ENCODE peak calls at places on chromosomes 3 and 15, in six cellular contexts. S, O, N, X, B and H are unnamed samples.

GRCh38 chr3:14988988-14989394 is 41.6 kb downstream of the NR2C2 start:
- DNase-seq in X (no peak), N (no peak), S (no peak), O (peak), B (no peak), H (peak)

GRCh38 chr3:171876651-171877272 is 33.6 kb downstream of the TMEM212 start:
- DNase-seq in X (peak), O (no peak), N (peak), S (no peak), B (peak), H (no peak)

GRCh38 chr3:46538803-46539442 is 27.2 kb downstream of the LRRC2 start:
- DNase-seq in X (no peak), O (peak), S (peak), B (peak), N (no peak), H (peak)

GRCh38 chr3:192902481-192903023 is 15.1 kb downstream of the MB21D2 start:
- DNase-seq in B (no peak), X (no peak), S (no peak), N (no peak), O (no peak), H (no peak)

GRCh38 chr15:22979069-22979698 is 984 bp downstream of the CYFIP1 start:
- DNase-seq in S (peak), N (no peak), X (no peak), B (peak), O (peak), H (no peak)

GRCh38 chr3:169146112-169146665 is 517.3 kb downstream of the MECOM start:
- DNase-seq in X (no peak), B (peak), O (no peak), N (no peak), S (no peak), H (no peak)

GRCh38 chr3:133377396-133377795 is 22.5 kb upstream of the BFSP2 start:
- DNase-seq in S (no peak), B (peak), N (no peak), X (peak), O (no peak), H (no peak)

GRCh38 chr3:102114264-102114979 is 265.1 kb downstream of the NFKBIZ start:
- DNase-seq in O (no peak), X (no peak), B (no peak), N (no peak), S (peak), H (no peak)

GRCh38 chr15:77832874-77833273 is 200.2 kb upstream of the LINGO1 start:
- DNase-seq in B (no peak), N (no peak), O (no peak), S (no peak), X (no peak), H (no peak)

GRCh38 chr15:74242296-74242929 is 6.3 kb downstream of the CCDC33 start:
- DNase-seq in O (no peak), X (no peak), B (no peak), S (no peak), N (no peak), H (no peak)

GRCh38 chr15:74244818-74245341 is 8.8 kb downstream of the CCDC33 start:
- DNase-seq in O (no peak), B (no peak), X (no peak), N (no peak), S (no peak), H (no peak)

GRCh38 chr15:74245342-74245931 is 9.3 kb downstream of the CCDC33 start:
- DNase-seq in O (no peak), N (no peak), B (no peak), S (no peak), X (no peak), H (no peak)

GRCh38 chr15:74240897-74241614 is 4.9 kb downstream of the CCDC33 start:
- DNase-seq in N (no peak), B (no peak), O (no peak), X (no peak), S (no peak), H (no peak)

DNA sequence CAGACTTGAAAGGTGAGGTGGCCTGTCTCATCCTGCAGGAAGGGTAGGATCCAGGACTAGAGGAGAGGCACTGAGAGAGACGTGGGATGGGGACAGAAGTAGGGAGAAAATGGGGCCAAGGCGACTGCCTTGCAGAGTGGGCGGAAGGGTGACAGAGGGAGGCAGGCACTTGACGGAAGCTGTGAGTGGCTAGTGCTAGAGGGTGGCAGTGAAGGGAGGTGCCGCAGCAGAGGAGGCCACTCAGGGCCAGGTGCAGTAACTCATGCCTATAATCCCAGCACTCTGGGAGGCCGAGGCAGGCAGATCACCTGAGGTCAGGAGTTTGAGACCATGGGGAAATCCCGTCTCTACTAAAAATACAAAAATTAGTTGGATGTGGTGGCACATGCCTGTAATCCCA is 7.3 kb downstream of the CCDC33 start:
- DNase-seq in O (no peak), S (no peak), N (no peak), X (no peak), B (no peak), H (no peak)
- TF ChIP-seq CTCF in O (no peak), S (no peak), N (no peak), X (no peak), B (no peak), H (no peak)

GRCh38 chr15:68183886-68184285 is 21.2 kb downstream of the CALML4 start:
- DNase-seq in X (no peak), B (peak), N (no peak), S (no peak), O (no peak), H (no peak)

GRCh38 chr15:68188647-68189046 is 16.5 kb downstream of the CALML4 start:
- DNase-seq in O (no peak), N (no peak), B (no peak), S (no peak), X (no peak), H (no peak)

GRCh38 chr15:68187559-68187958 is 17.6 kb downstream of the CALML4 start:
- DNase-seq in B (peak), O (no peak), S (no peak), N (peak), X (peak), H (no peak)

GRCh38 chr15:68184616-68185470 is 20.3 kb downstream of the CALML4 start:
- DNase-seq in S (no peak), N (no peak), B (no peak), X (no peak), O (no peak), H (no peak)

DNA sequence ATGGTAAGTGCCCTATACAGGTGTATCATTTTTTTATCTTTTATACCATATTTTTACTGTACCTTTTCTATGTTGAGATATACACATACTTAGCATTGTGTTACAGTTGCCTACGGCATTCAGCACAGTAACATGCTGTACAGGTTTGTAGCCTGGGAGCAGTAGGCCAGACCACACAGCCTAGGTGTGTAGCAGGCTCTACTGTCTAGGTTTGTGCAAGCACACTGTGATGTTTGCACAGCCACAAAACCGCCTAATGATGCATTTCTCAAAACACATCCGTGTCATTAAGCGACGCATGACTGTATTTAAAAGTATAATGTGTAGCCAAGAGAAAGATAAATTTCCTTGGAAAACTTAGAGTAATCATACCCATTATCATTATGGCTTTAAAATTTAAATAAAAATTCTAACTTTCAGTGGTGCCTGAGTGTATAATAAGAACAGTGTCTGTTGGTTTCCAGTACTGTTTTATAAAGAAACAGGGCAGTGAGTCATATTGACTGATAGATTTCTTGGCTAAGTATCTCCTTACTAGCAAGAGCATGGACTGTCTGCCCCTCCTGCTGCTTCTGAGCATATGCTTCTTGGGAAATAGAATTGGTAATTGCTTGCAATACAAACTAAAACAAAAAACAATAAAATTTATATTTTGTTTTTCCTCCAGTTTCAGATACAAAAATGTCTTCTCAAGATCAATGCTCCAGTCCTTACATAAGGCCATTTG is 18.3 kb downstream of the CALML4 start:
- DNase-seq in O (no peak), X (peak), B (peak), N (peak), S (no peak), H (no peak)
- TF ChIP-seq CTCF in O (no peak), X (no peak), B (no peak), N (no peak), S (no peak), H (no peak)

DNA sequence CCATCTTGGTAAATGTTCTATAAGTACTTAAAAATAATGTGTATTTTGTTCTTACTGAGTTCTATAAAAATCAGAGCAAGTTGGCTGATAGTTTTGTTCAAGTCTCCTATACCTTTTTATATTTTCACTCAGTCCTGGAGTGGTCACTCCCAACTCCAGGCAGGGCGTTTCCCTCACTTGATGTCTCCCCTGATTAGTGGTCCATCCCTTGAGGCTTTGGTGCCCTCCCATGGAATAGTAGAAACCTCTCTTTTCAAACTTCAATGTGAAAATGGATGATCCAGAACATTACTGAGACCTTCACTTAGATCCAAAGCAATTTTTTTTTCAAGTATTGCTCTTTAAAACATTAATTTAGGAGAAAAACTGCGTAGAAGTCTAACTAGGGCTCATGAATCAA is 25.0 kb upstream of the SCN10A start:
- DNase-seq in S (no peak), N (no peak), O (no peak), X (no peak), B (peak), H (no peak)
- TF ChIP-seq CTCF in S (no peak), N (no peak), O (no peak), X (no peak), B (peak), H (no peak)

GRCh38 chr3:47865192-47865591 is 62.3 kb downstream of the DHX30 start:
- DNase-seq in S (no peak), N (no peak), O (no peak), X (no peak), B (no peak), H (no peak)
- TF ChIP-seq CTCF in S (no peak), N (no peak), O (no peak), X (no peak), B (no peak), H (no peak)

DNA sequence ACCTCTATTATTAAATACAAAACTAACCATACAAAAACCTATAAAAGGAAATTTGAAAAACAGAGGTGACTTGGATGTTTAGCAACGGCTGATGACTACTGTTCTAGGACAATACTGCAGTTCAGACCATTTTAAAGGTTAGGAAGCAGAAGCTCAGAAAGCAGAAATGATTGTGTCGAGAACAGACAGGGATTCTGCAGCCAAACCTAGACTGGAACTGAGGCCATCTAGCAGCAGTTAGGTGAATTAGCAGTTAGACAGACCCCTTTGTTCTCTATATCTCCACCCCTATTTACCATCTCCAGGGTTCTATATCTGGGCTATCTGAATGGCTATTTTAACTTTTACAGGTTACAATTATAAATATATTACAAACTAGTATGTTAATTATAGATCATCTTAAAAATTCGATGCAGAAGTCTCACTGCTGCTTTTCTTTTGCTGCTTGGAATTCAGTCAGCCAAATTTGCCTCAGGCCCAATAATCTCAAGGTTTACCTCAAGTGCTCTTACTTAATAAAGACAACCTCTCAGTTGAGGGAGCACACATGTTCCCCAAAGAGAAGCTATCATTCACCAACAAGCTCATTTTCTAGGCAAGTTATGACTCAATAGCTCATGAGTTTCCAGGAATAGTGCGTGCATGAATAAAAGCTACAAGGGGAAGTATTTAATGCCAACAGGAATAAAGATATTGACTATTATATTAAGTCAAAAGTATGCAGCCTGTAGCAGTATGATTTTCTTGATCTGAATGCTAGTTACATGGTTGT is 9.3 kb upstream of the IL1RAP start:
- DNase-seq in B (peak), S (no peak), N (no peak), X (no peak), O (no peak), H (no peak)
- TF ChIP-seq CTCF in B (no peak), S (no peak), N (no peak), X (no peak), O (no peak), H (no peak)

GRCh38 chr3:17314171-17314570 is 428.3 kb downstream of the TBC1D5 start:
- DNase-seq in X (no peak), B (no peak), S (no peak), O (no peak), N (no peak), H (no peak)

GRCh38 chr3:17307482-17307881 is 422.7 kb downstream of the PLCL2 start:
- DNase-seq in B (no peak), N (no peak), O (no peak), X (no peak), S (no peak), H (no peak)

GRCh38 chr3:17307889-17308288 is 423.1 kb downstream of the PLCL2 start:
- DNase-seq in X (no peak), N (no peak), S (no peak), B (no peak), O (no peak), H (no peak)

GRCh38 chr3:17313746-17314145 is 428.7 kb downstream of the TBC1D5 start:
- DNase-seq in N (no peak), X (no peak), S (no peak), O (no peak), B (no peak), H (no peak)

GRCh38 chr3:17310983-17311382 is 426.2 kb downstream of the PLCL2 start:
- DNase-seq in B (no peak), S (no peak), N (no peak), O (no peak), X (no peak), H (no peak)
- TF ChIP-seq CTCF in B (no peak), S (no peak), N (no peak), O (no peak), X (no peak), H (no peak)

DNA sequence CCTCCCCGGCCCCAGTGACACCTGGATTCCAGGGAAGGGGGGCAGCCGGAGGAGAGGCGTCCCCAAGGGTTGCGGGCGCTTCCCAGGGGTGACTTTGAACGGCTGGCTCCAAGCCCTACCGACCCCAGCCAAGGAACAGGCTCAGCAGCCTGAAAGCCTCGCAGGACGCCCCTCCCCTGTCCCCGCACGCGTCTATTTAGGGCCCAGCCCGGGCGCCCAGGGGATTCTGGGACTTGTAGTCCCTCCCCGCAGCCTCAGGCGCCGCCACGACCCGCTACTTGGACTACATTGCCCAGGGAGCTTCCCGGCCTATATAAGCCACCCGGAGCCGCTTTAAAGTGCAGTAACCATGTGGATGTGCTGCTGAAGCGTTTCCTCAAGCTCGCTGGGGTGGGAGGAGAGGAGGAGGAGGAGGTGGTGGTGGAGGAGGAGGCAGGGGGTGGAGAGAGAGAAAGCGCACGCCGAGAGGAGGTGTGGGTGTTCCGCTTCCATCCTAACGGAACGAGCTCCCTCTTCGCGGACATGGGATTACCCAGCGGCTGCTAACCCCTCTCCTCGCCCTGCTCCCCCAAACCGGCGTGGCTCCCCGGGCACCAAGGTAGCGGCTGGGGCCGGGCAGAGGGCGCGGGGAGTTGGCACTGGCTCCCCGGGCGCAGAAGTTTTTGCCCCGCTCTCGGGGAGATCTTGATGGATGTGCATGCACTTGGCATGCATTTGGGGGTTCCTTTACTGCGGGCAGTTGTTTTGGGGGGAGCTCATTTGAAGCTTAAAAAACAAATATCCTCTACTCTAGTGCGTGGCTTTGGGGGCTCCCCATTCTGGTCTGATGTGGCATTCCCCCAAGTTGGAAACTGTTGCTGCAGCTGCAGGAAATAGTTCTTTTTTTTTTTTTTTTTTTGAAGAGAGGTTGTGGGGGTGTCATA is at the start of gene ITPR1:
- DNase-seq in O (peak), B (peak), S (peak), X (peak), N (peak), H (peak)
- TF ChIP-seq CTCF in O (no peak), B (no peak), S (no peak), X (no peak), N (no peak), H (no peak)